ENCODE peak calls at places on chromosomes 6 and 20, in nine cellular contexts. Z, A, O, Y, J, D, C, M and E are unnamed samples.

GRCh38 chr6:22436134-22436533 is 133.2 kb upstream of the HDGFL1 start:
- DNase-seq in Z (no peak), A (no peak), O (no peak), Y (no peak), J (no peak), D (no peak), C (no peak), M (no peak), E (no peak)

GRCh38 chr6:170058878-170059485 is 231.9 kb downstream of the DLL1 start:
- DNase-seq in Z (no peak), A (no peak), O (no peak), Y (no peak), J (no peak), D (no peak), C (no peak), M (no peak), E (no peak)

GRCh38 chr20:58992911-58993310 is 11.9 kb downstream of the NELFCD start:
- DNase-seq in Z (no peak), A (no peak), O (no peak), Y (no peak), J (no peak), D (no peak), C (no peak), M (no peak), E (no peak)

GRCh38 chr20:1313236-1313964 is 15.5 kb downstream of the SDCBP2 start:
- DNase-seq in Z (peak), A (peak), O (peak), Y (peak), J (peak), D (peak), C (peak), M (peak), E (peak)

GRCh38 chr6:14431375-14432330 is 314.1 kb downstream of the CD83 start:
- DNase-seq in Z (no peak), A (peak), O (no peak), Y (no peak), J (no peak), D (no peak), C (no peak), M (no peak), E (no peak)

GRCh38 chr6:74946961-74947360 is 258.9 kb downstream of the COL12A1 start:
- DNase-seq in Z (peak), A (no peak), O (no peak), Y (peak), J (no peak), D (no peak), C (no peak), M (peak), E (no peak)

GRCh38 chr6:17418281-17419188 is 25.1 kb downstream of the CAP2 start:
- DNase-seq in Z (peak), A (peak), O (no peak), Y (peak), J (peak), D (no peak), C (no peak), M (peak), E (no peak)

GRCh38 chr6:70973591-70973990 is 16.7 kb upstream of the B3GAT2 start:
- DNase-seq in Z (no peak), A (no peak), O (no peak), Y (no peak), J (no peak), D (no peak), C (no peak), M (peak), E (no peak)

GRCh38 chr6:11072080-11072479 is 21.6 kb upstream of the SMIM13 start:
- DNase-seq in Z (no peak), A (no peak), O (no peak), Y (no peak), J (no peak), D (no peak), C (no peak), M (no peak), E (no peak)

GRCh38 chr6:166569206-166569605 is 17.3 kb downstream of the RAMACL start:
- DNase-seq in Z (no peak), A (no peak), O (no peak), Y (no peak), J (no peak), D (no peak), C (no peak), M (no peak), E (no peak)

GRCh38 chr6:56511591-56511990 is 131.1 kb downstream of the DST start:
- DNase-seq in Z (no peak), A (no peak), O (no peak), Y (no peak), J (no peak), D (no peak), C (no peak), M (no peak), E (no peak)

GRCh38 chr6:34236423-34237315 is at the start of gene HMGA1:
- DNase-seq in Z (peak), A (peak), O (peak), Y (peak), J (peak), D (peak), C (peak), M (peak), E (peak)

GRCh38 chr20:48527771-48528170 is 300.0 kb downstream of the PREX1 start:
- DNase-seq in Z (no peak), A (no peak), O (no peak), Y (no peak), J (no peak), D (no peak), C (no peak), M (no peak), E (no peak)

GRCh38 chr6:132728616-132729015 is 14.8 kb upstream of the VNN1 start:
- DNase-seq in Z (no peak), A (no peak), O (no peak), Y (no peak), J (no peak), D (no peak), C (no peak), M (no peak), E (no peak)

GRCh38 chr20:31967830-31968249 is at the start of gene XKR7:
- DNase-seq in Z (no peak), A (peak), O (no peak), Y (no peak), J (no peak), D (peak), C (peak), M (no peak), E (no peak)

GRCh38 chr20:59291740-59292139 is 8.7 kb upstream of the EDN3 start:
- DNase-seq in Z (no peak), A (no peak), O (no peak), Y (no peak), J (no peak), D (no peak), C (no peak), M (no peak), E (no peak)

GRCh38 chr6:32829495-32829894 is 9.0 kb downstream of the TAP2 start:
- DNase-seq in Z (no peak), A (no peak), O (peak), Y (no peak), J (no peak), D (no peak), C (no peak), M (no peak), E (no peak)

GRCh38 chr6:143007626-143008025 is 53.1 kb upstream of the AIG1 start:
- DNase-seq in Z (peak), A (no peak), O (no peak), Y (peak), J (no peak), D (no peak), C (no peak), M (peak), E (no peak)

GRCh38 chr6:35317483-35318199 is 20.0 kb downstream of the DEF6 start:
- DNase-seq in Z (no peak), A (no peak), O (no peak), Y (no peak), J (peak), D (no peak), C (no peak), M (no peak), E (no peak)

GRCh38 chr6:126367849-126368248 is 27.9 kb downstream of the CENPW start:
- DNase-seq in Z (no peak), A (no peak), O (no peak), Y (no peak), J (no peak), D (no peak), C (no peak), M (no peak), E (no peak)

GRCh38 chr6:53547815-53548496 is 3.1 kb upstream of the GCLC start:
- DNase-seq in Z (peak), A (peak), O (peak), Y (peak), J (peak), D (peak), C (peak), M (peak), E (peak)

GRCh38 chr20:31869942-31870702 is at the start of the genes DUSP15 and TTLL9:
- DNase-seq in Z (no peak), A (peak), O (peak), Y (no peak), J (peak), D (no peak), C (peak), M (peak), E (no peak)

GRCh38 chr6:44867561-44868334 is 460.4 kb upstream of the RUNX2 start:
- DNase-seq in Z (no peak), A (no peak), O (no peak), Y (no peak), J (no peak), D (no peak), C (no peak), M (no peak), E (no peak)

GRCh38 chr6:151059612-151060095 is 180.1 kb upstream of the AKAP12 start:
- DNase-seq in Z (peak), A (no peak), O (no peak), Y (no peak), J (no peak), D (no peak), C (no peak), M (no peak), E (no peak)

GRCh38 chr6:30572078-30572605 is 900 bp downstream of the ABCF1 start:
- DNase-seq in Z (no peak), A (no peak), O (no peak), Y (no peak), J (no peak), D (no peak), C (no peak), M (no peak), E (no peak)

GRCh38 chr6:37072526-37072925 is 67.1 kb downstream of the FGD2 start:
- DNase-seq in Z (no peak), A (no peak), O (no peak), Y (no peak), J (no peak), D (no peak), C (no peak), M (no peak), E (no peak)

GRCh38 chr6:130826442-130827246 is 562 bp upstream of the SMLR1 start:
- DNase-seq in Z (no peak), A (no peak), O (no peak), Y (no peak), J (no peak), D (no peak), C (no peak), M (no peak), E (no peak)